ENCODE peak calls at places on chromosomes 5 and 9, in five cellular contexts. One of them, this sample, is unnamed.

GRCh38 chr5:54249210-54250028 is 61.0 kb downstream of the ARL15 start:
- DNase-seq in GM12878: no peak
- DNase-seq in stomach: peak
- DNase-seq in SK-N-SH: peak
- DNase-seq in K562: peak
- DNase-seq in this sample: peak

GRCh38 chr9:88046542-88046941 is 72.2 kb upstream of the CDK20 start:
- DNase-seq in stomach: no peak
- DNase-seq in K562: no peak
- DNase-seq in GM12878: no peak
- DNase-seq in SK-N-SH: no peak
- DNase-seq in this sample: no peak

GRCh38 chr5:153543959-153544470 is 53.5 kb downstream of the GRIA1 start:
- DNase-seq in stomach: no peak
- DNase-seq in GM12878: no peak
- DNase-seq in SK-N-SH: no peak
- DNase-seq in K562: no peak
- DNase-seq in this sample: no peak

GRCh38 chr5:39219433-39219832 is at the start of gene FYB1:
- DNase-seq in stomach: no peak
- DNase-seq in K562: no peak
- DNase-seq in GM12878: no peak
- DNase-seq in SK-N-SH: no peak
- DNase-seq in this sample: no peak

GRCh38 chr9:121812159-121812735 is 160.8 kb downstream of the DAB2IP start:
- DNase-seq in K562: no peak
- DNase-seq in GM12878: no peak
- DNase-seq in SK-N-SH: no peak
- DNase-seq in stomach: no peak
- DNase-seq in this sample: no peak

GRCh38 chr5:174282391-174282790 is 236.9 kb downstream of the NSG2 start:
- DNase-seq in SK-N-SH: no peak
- DNase-seq in stomach: no peak
- DNase-seq in K562: no peak
- DNase-seq in GM12878: no peak
- DNase-seq in this sample: no peak

GRCh38 chr5:65946198-65946745 is 19.9 kb downstream of the ERBIN start:
- DNase-seq in SK-N-SH: no peak
- DNase-seq in K562: no peak
- DNase-seq in stomach: no peak
- DNase-seq in GM12878: no peak
- DNase-seq in this sample: no peak

GRCh38 chr9:38318755-38319495 is 73.6 kb upstream of the ALDH1B1 start:
- DNase-seq in K562: no peak
- DNase-seq in stomach: no peak
- DNase-seq in GM12878: peak
- DNase-seq in SK-N-SH: peak
- DNase-seq in this sample: no peak

GRCh38 chr5:17114233-17114632 is 103.2 kb upstream of the BASP1 start:
- DNase-seq in K562: no peak
- DNase-seq in SK-N-SH: no peak
- DNase-seq in GM12878: no peak
- DNase-seq in stomach: peak
- DNase-seq in this sample: no peak

DNA sequence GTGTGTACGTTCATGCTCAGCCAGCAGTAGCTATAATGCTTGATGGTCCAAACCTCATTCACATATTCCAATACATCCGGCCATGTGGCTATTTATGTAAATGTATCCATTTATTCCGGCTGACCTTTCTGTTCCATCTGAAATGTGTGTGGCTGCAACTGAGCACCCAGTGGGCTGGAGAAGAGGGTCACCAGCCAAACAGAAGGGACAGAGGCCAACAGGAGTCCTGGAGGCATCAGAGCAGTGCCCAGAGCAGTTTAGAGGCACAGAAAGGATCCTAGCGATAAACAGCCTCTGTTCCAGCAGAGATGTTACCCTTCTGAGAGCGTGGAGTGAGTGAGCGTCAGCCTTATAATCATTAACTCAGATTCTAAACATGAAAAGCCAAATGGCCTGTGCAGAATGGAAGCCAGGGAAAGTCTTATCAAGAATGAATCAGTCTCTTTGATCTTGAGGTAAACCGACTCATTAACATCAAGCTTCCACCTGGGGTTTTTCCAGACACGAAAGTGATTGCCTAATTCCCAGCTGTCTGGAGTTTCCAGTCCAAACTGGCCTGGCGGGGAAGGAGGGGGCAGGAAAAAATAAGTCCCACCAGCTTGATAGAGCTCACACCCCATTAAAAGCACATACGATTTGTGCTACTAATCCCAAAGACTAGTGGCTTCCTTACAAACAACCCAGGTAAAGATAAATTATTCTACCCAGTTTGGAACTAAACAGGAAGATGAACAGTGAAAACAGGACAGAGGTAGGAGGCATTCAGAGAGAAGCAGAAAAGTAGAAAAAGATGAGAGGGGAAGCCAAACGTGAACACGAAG is 55.7 kb downstream of the SUSD1 start:
- DNase-seq in K562: no peak
- DNase-seq in GM12878: no peak
- DNase-seq in stomach: peak
- DNase-seq in SK-N-SH: no peak
- DNase-seq in this sample: no peak
- TF ChIP-seq POLR2AphosphoS5 in K562: no peak
- TF ChIP-seq POLR2AphosphoS5 in GM12878: no peak
- TF ChIP-seq POLR2AphosphoS5 in stomach: peak
- TF ChIP-seq POLR2AphosphoS5 in SK-N-SH: no peak
- TF ChIP-seq POLR2AphosphoS5 in this sample: no peak

GRCh38 chr5:105573575-105573974 is 2011.0 kb upstream of the NUDT12 start:
- DNase-seq in K562: no peak
- DNase-seq in SK-N-SH: no peak
- DNase-seq in GM12878: no peak
- DNase-seq in stomach: no peak
- DNase-seq in this sample: no peak
- TF ChIP-seq POLR2AphosphoS5 in K562: no peak
- TF ChIP-seq POLR2AphosphoS5 in SK-N-SH: no peak
- TF ChIP-seq POLR2AphosphoS5 in GM12878: no peak
- TF ChIP-seq POLR2AphosphoS5 in stomach: no peak
- TF ChIP-seq POLR2AphosphoS5 in this sample: no peak

GRCh38 chr9:128629852-128630545 is 26.6 kb downstream of the DYNC2I2 start:
- DNase-seq in K562: no peak
- DNase-seq in GM12878: no peak
- DNase-seq in SK-N-SH: no peak
- DNase-seq in stomach: no peak
- DNase-seq in this sample: no peak
- TF ChIP-seq POLR2AphosphoS5 in K562: no peak
- TF ChIP-seq POLR2AphosphoS5 in GM12878: no peak
- TF ChIP-seq POLR2AphosphoS5 in SK-N-SH: no peak
- TF ChIP-seq POLR2AphosphoS5 in stomach: no peak
- TF ChIP-seq POLR2AphosphoS5 in this sample: no peak

GRCh38 chr5:129460951-129461815 is 1.1 kb downstream of the ADAMTS19 start:
- DNase-seq in stomach: peak
- DNase-seq in K562: peak
- DNase-seq in SK-N-SH: peak
- DNase-seq in GM12878: no peak
- DNase-seq in this sample: peak
- TF ChIP-seq POLR2AphosphoS5 in stomach: no peak
- TF ChIP-seq POLR2AphosphoS5 in K562: no peak
- TF ChIP-seq POLR2AphosphoS5 in SK-N-SH: no peak
- TF ChIP-seq POLR2AphosphoS5 in GM12878: no peak
- TF ChIP-seq POLR2AphosphoS5 in this sample: no peak

DNA sequence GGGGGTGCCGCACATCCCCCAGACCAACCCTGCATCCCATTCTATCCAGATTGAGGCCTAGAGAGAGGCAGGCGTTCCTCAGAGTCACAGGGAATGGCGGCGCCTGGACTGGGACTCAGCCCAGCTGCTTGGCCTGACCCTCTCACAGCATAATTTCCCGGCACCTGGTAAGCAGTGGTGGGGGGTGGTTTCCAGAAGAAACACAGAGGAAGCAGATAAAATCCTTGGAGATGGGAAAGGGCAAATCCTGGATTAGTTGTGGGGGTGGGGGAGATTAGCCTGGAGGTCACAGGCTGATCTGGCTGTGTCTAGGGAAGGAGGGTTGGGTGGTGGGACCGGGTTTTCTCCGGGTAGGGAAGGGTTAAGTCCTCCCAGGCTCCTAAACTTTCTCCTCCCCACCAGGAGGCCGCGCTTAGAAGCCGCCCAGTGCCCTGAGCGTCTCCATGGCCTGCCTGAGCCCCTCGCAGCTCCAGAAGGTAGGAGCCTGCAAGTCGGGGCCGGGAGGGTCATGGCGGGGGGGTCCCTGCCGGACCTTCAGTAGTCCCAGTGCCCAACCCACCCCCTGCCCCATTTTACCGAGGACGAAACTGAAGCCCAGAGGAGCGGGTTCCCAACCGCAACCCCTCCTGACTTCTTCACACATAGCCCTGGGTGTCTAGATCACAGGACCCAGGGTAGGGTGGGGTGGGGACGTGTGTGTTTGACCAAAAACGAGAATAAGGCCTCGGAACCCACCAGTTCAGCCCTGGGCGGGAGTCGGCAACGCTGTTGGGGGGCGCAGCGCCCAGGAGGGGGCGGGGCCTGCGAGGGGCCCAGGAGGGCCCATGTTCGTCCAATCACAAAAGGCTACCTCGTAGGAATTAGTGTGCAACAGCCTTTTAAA is 1.3 kb downstream of the PHYHD1 start:
- DNase-seq in SK-N-SH: no peak
- DNase-seq in GM12878: no peak
- DNase-seq in stomach: peak
- DNase-seq in K562: peak
- DNase-seq in this sample: no peak
- TF ChIP-seq POLR2AphosphoS5 in SK-N-SH: no peak
- TF ChIP-seq POLR2AphosphoS5 in GM12878: no peak
- TF ChIP-seq POLR2AphosphoS5 in stomach: no peak
- TF ChIP-seq POLR2AphosphoS5 in K562: no peak
- TF ChIP-seq POLR2AphosphoS5 in this sample: no peak

GRCh38 chr9:135187365-135187764 is 99.9 kb downstream of the OLFM1 start:
- DNase-seq in SK-N-SH: no peak
- DNase-seq in K562: no peak
- DNase-seq in GM12878: no peak
- DNase-seq in stomach: no peak
- DNase-seq in this sample: no peak

GRCh38 chr9:135184158-135184557 is 96.7 kb downstream of the OLFM1 start:
- DNase-seq in GM12878: no peak
- DNase-seq in K562: no peak
- DNase-seq in SK-N-SH: peak
- DNase-seq in stomach: no peak
- DNase-seq in this sample: no peak

GRCh38 chr9:135184661-135185459 is 97.4 kb downstream of the OLFM1 start:
- DNase-seq in SK-N-SH: peak
- DNase-seq in GM12878: no peak
- DNase-seq in stomach: no peak
- DNase-seq in K562: peak
- DNase-seq in this sample: no peak

GRCh38 chr9:135188681-135189151 is 101.2 kb downstream of the OLFM1 start:
- DNase-seq in GM12878: no peak
- DNase-seq in K562: no peak
- DNase-seq in stomach: no peak
- DNase-seq in SK-N-SH: no peak
- DNase-seq in this sample: no peak

GRCh38 chr9:135186248-135187164 is 99.0 kb downstream of the OLFM1 start:
- DNase-seq in GM12878: no peak
- DNase-seq in SK-N-SH: peak
- DNase-seq in stomach: no peak
- DNase-seq in K562: no peak
- DNase-seq in this sample: no peak
- TF ChIP-seq POLR2AphosphoS5 in GM12878: no peak
- TF ChIP-seq POLR2AphosphoS5 in SK-N-SH: no peak
- TF ChIP-seq POLR2AphosphoS5 in stomach: no peak
- TF ChIP-seq POLR2AphosphoS5 in K562: no peak
- TF ChIP-seq POLR2AphosphoS5 in this sample: no peak

GRCh38 chr5:55509768-55510522 is 24.8 kb downstream of the PLPP1 start:
- DNase-seq in SK-N-SH: no peak
- DNase-seq in stomach: no peak
- DNase-seq in GM12878: no peak
- DNase-seq in K562: no peak
- DNase-seq in this sample: no peak
- TF ChIP-seq POLR2AphosphoS5 in SK-N-SH: no peak
- TF ChIP-seq POLR2AphosphoS5 in stomach: peak
- TF ChIP-seq POLR2AphosphoS5 in GM12878: no peak
- TF ChIP-seq POLR2AphosphoS5 in K562: no peak
- TF ChIP-seq POLR2AphosphoS5 in this sample: no peak

GRCh38 chr5:158463188-158463587 is 604.2 kb upstream of the CLINT1 start:
- DNase-seq in SK-N-SH: no peak
- DNase-seq in stomach: no peak
- DNase-seq in K562: no peak
- DNase-seq in GM12878: no peak
- DNase-seq in this sample: no peak

GRCh38 chr5:158463971-158464370 is 605.0 kb upstream of the CLINT1 start:
- DNase-seq in GM12878: no peak
- DNase-seq in K562: no peak
- DNase-seq in SK-N-SH: no peak
- DNase-seq in stomach: no peak
- DNase-seq in this sample: no peak

GRCh38 chr5:158466196-158466595 is 607.3 kb upstream of the CLINT1 start:
- DNase-seq in GM12878: no peak
- DNase-seq in SK-N-SH: no peak
- DNase-seq in K562: no peak
- DNase-seq in stomach: no peak
- DNase-seq in this sample: no peak

GRCh38 chr5:158465379-158465972 is 606.5 kb upstream of the CLINT1 start:
- DNase-seq in SK-N-SH: no peak
- DNase-seq in GM12878: no peak
- DNase-seq in stomach: no peak
- DNase-seq in K562: no peak
- DNase-seq in this sample: no peak

GRCh38 chr5:158464383-158464782 is 605.4 kb upstream of the CLINT1 start:
- DNase-seq in K562: no peak
- DNase-seq in SK-N-SH: no peak
- DNase-seq in GM12878: no peak
- DNase-seq in stomach: no peak
- DNase-seq in this sample: no peak
- TF ChIP-seq POLR2AphosphoS5 in K562: no peak
- TF ChIP-seq POLR2AphosphoS5 in SK-N-SH: no peak
- TF ChIP-seq POLR2AphosphoS5 in GM12878: no peak
- TF ChIP-seq POLR2AphosphoS5 in stomach: no peak
- TF ChIP-seq POLR2AphosphoS5 in this sample: no peak

GRCh38 chr9:111868475-111868874 is 28.1 kb upstream of the UGCG start:
- DNase-seq in GM12878: no peak
- DNase-seq in K562: no peak
- DNase-seq in SK-N-SH: no peak
- DNase-seq in stomach: no peak
- DNase-seq in this sample: no peak
- TF ChIP-seq POLR2AphosphoS5 in GM12878: no peak
- TF ChIP-seq POLR2AphosphoS5 in K562: no peak
- TF ChIP-seq POLR2AphosphoS5 in SK-N-SH: no peak
- TF ChIP-seq POLR2AphosphoS5 in stomach: no peak
- TF ChIP-seq POLR2AphosphoS5 in this sample: no peak